ENCODE peak calls at places on chromosomes 7 and 10, in ten cellular contexts. W is CD4-positive, CD25-positive, alpha-beta regulatory T cell; O is H1; K is Panc1; G is psoas muscle; M is GM23338; I is lung; L is upper lobe of right lung; U is fibroblast of lung; Z is GM23248. Y is an unnamed sample.

GRCh38 chr10:21078410-21079329 is 181.6 kb upstream of the NEBL start:
- DNase-seq in W (peak; percentile 38), O (peak; percentile 44), K (peak; percentile 41), G (peak; percentile 27), M (peak; percentile 89), I (peak; percentile 64), L (no peak), U (peak; percentile 50), Z (peak; percentile 78), Y (no peak)

GRCh38 chr10:79605308-79605707 is 5.4 kb upstream of the SFTPA1 start:
- DNase-seq in W (no peak), O (no peak), K (no peak), G (no peak), M (no peak), I (no peak), L (no peak), U (no peak), Z (no peak), Y (no peak)

GRCh38 chr10:93806882-93807281 is 49.1 kb downstream of the LGI1 start:
- DNase-seq in W (no peak), O (no peak), K (no peak), G (peak; percentile 30), M (no peak), I (no peak), L (no peak), U (peak; percentile 49), Z (no peak), Y (no peak)

GRCh38 chr10:88163572-88163971 is 300.1 kb downstream of the PTEN start:
- DNase-seq in W (no peak), O (no peak), K (no peak), G (no peak), M (no peak), I (peak; percentile 29), L (no peak), U (no peak), Z (no peak), Y (no peak)

GRCh38 chr7:34354906-34355305 is 303.1 kb upstream of the NPSR1 start:
- DNase-seq in W (no peak), O (no peak), K (no peak), G (no peak), M (no peak), I (no peak), L (no peak), U (peak; percentile 91), Z (peak; percentile 68), Y (no peak)

GRCh38 chr10:107915277-107915634 is 750.8 kb upstream of the SORCS1 start:
- DNase-seq in W (no peak), O (no peak), K (no peak), G (no peak), M (peak; percentile 29), I (no peak), L (no peak), U (peak; percentile 2), Z (peak; percentile 68), Y (no peak)

GRCh38 chr10:43623351-43623750 is 17.1 kb downstream of the ZNF485 start:
- DNase-seq in W (peak; percentile 41), O (no peak), K (no peak), G (no peak), M (peak; percentile 24), I (no peak), L (no peak), U (peak; percentile 15), Z (peak; percentile 26), Y (no peak)

GRCh38 chr10:102681696-102682095 is 32.5 kb downstream of the ARL3 start:
- DNase-seq in W (no peak), O (no peak), K (no peak), G (no peak), M (no peak), I (no peak), L (no peak), U (no peak), Z (no peak), Y (no peak)

GRCh38 chr10:62467509-62467908 is 93.3 kb downstream of the ZNF365 start:
- DNase-seq in W (no peak), O (no peak), K (no peak), G (no peak), M (no peak), I (no peak), L (no peak), U (peak; percentile 80), Z (peak; percentile 73), Y (no peak)

GRCh38 chr10:125144693-125145623 is 15.4 kb downstream of the CTBP2 start:
- DNase-seq in W (no peak), O (no peak), K (no peak), G (no peak), M (peak; percentile 81), I (no peak), L (no peak), U (peak; percentile 56), Z (peak; percentile 83), Y (no peak)

GRCh38 chr7:106094780-106095179 is 17.3 kb downstream of the SYPL1 start:
- DNase-seq in W (no peak), O (no peak), K (no peak), G (no peak), M (no peak), I (no peak), L (no peak), U (no peak), Z (no peak), Y (no peak)

GRCh38 chr10:70584366-70584765 is 18.2 kb downstream of the PRF1 start:
- DNase-seq in W (no peak), O (no peak), K (no peak), G (no peak), M (no peak), I (no peak), L (peak; percentile 35), U (no peak), Z (no peak), Y (no peak)

GRCh38 chr7:3924277-3924676 is 623.2 kb downstream of the SDK1 start:
- DNase-seq in W (no peak), O (no peak), K (no peak), G (no peak), M (no peak), I (no peak), L (no peak), U (no peak), Z (no peak), Y (no peak)

GRCh38 chr10:3805227-3805790 is 20.3 kb upstream of the KLF6 start:
- DNase-seq in W (peak; percentile 93), O (no peak), K (peak; percentile 91), G (no peak), M (no peak), I (no peak), L (no peak), U (peak; percentile 89), Z (peak; percentile 96), Y (peak; percentile 50)

GRCh38 chr7:84025332-84025927 is 169.2 kb downstream of the SEMA3A start:
- DNase-seq in W (no peak), O (peak; percentile 15), K (peak; percentile 84), G (no peak), M (peak; percentile 35), I (no peak), L (no peak), U (peak; percentile 99), Z (peak; percentile 95), Y (no peak)

GRCh38 chr7:8063706-8064297 is 95.2 kb downstream of the GLCCI1 start:
- DNase-seq in W (no peak), O (no peak), K (no peak), G (no peak), M (no peak), I (no peak), L (no peak), U (peak; percentile 59), Z (peak; percentile 6), Y (no peak)

GRCh38 chr7:93043393-93043985 is 74.3 kb downstream of the SAMD9 start:
- DNase-seq in W (peak; percentile 41), O (no peak), K (no peak), G (peak; percentile 25), M (peak; percentile 76), I (no peak), L (no peak), U (peak; percentile 93), Z (peak; percentile 95), Y (no peak)

GRCh38 chr7:148436571-148436970 is 154.0 kb upstream of the C7orf33 start:
- DNase-seq in W (no peak), O (no peak), K (no peak), G (no peak), M (peak; percentile 4), I (no peak), L (no peak), U (no peak), Z (no peak), Y (no peak)

GRCh38 chr7:2661602-2662272 is 26.3 kb upstream of the AMZ1 start:
- DNase-seq in W (no peak), O (no peak), K (no peak), G (no peak), M (peak; percentile 65), I (no peak), L (no peak), U (no peak), Z (no peak), Y (no peak)
- H3K36me3 ChIP-seq in W (no peaks in the 10 kb centered on the region), O (peaks cover 32% of the 10 kb centered on the region), K (no peaks in the 10 kb centered on the region), G (peaks cover 2% of the 10 kb centered on the region), M (no peaks in the 10 kb centered on the region), I (no peaks in the 10 kb centered on the region), L (peaks cover 4% of the 10 kb centered on the region), U (peaks cover 12% of the 10 kb centered on the region), Z (no peaks in the 10 kb centered on the region), Y (no peaks in the 10 kb centered on the region)

GRCh38 chr10:15531927-15532722 is 161.0 kb upstream of the FAM171A1 start:
- DNase-seq in W (no peak), O (no peak), K (no peak), G (no peak), M (no peak), I (no peak), L (no peak), U (no peak), Z (no peak), Y (no peak)
- H3K4me1 ChIP-seq in W (no peaks in the 10 kb centered on the region), O (no peaks in the 10 kb centered on the region), K (no peaks in the 10 kb centered on the region), G (no peaks in the 10 kb centered on the region), M (no peaks in the 10 kb centered on the region), I (no peaks in the 10 kb centered on the region), L (no peaks in the 10 kb centered on the region), U (no peaks in the 10 kb centered on the region), Z (no peaks in the 10 kb centered on the region), Y (no peaks in the 10 kb centered on the region)

DNA sequence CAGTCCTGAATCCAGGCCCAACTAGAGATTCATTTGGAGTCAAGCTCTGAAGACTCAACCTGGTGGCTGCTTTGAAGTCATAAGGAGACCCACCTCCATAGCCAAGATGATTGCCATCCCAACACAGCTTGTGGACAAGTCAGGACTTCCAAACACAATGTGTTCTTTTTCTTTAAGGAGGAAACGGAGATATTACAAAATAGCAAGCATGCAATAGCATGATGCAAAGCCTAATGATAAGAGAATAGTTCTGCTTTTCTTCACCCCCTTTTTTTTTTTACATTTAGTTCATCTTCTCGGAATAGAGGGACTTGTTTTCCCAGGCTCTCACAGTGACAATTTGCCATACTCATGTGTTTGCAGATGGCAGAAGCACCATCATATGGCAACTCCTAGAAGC is 119.8 kb downstream of the ITGB8 start:
- DNase-seq in W (no peak), O (no peak), K (no peak), G (no peak), M (no peak), I (no peak), L (no peak), U (no peak), Z (no peak), Y (no peak)
- H3K27me3 ChIP-seq in W (no peaks in the 10 kb centered on the region), O (no peaks in the 10 kb centered on the region), K (no peaks in the 10 kb centered on the region), G (no peaks in the 10 kb centered on the region), M (no peaks in the 10 kb centered on the region), I (no peaks in the 10 kb centered on the region), L (no peaks in the 10 kb centered on the region), U (no peaks in the 10 kb centered on the region), Z (peaks cover 8% of the 10 kb centered on the region), Y (no peaks in the 10 kb centered on the region)

DNA sequence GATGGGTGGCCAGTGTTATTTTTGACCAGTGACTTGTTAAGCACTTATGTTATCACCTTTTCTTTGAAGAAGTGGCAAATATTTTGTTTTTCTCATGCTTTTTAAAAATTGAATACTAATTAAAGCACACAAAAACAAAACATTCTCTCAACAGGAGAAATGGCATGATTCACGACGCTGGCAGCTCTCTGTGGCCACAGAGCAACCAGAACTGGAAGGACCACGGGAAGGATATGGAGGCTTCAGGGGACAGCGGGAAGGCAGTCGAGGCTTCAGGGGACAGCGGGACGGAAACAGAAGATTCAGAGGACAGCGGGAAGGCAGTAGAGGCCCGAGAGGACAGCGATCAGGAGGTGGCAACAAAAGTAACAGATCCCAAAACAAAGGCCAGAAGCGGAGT is 6.2 kb upstream of the KIFBP start:
- DNase-seq in W (no peak), O (no peak), K (no peak), G (no peak), M (no peak), I (no peak), L (no peak), U (no peak), Z (no peak), Y (no peak)
- H3K36me3 ChIP-seq in W (peaks cover 69% of the 10 kb centered on the region), O (peaks cover 61% of the 10 kb centered on the region), K (peaks cover 71% of the 10 kb centered on the region), G (peaks cover 86% of the 10 kb centered on the region), M (peaks cover 78% of the 10 kb centered on the region), I (peaks cover 43% of the 10 kb centered on the region), L (peaks cover 84% of the 10 kb centered on the region), U (peaks cover 14% of the 10 kb centered on the region), Z (peaks cover 81% of the 10 kb centered on the region), Y (peaks cover 42% of the 10 kb centered on the region)